ENCODE peak calls at places on chromosomes 16 and 17, in four cellular contexts. V, B, G and I are unnamed samples.

GRCh38 chr17:75480281-75480680 is 23.8 kb downstream of the TMEM94 start:
- DNase-seq in V (no peak), B (no peak), G (no peak), I (no peak)

GRCh38 chr17:37519241-37519985 is 29.7 kb downstream of the DUSP14 start:
- DNase-seq in V (no peak), B (peak; percentile 80), G (no peak), I (no peak)

GRCh38 chr16:89565256-89565505 is 4.7 kb downstream of the RPL13 start:
- DNase-seq in V (no peak), B (no peak), G (peak; percentile 60), I (no peak)

GRCh38 chr17:31915456-31916100 is 14.1 kb upstream of the UTP6 start:
- DNase-seq in V (no peak), B (peak; percentile 36), G (no peak), I (no peak)

GRCh38 chr16:66964049-66964448 is 3.0 kb downstream of the CES3 start:
- DNase-seq in V (no peak), B (no peak), G (no peak), I (no peak)

GRCh38 chr17:41773190-41773588 is 13.3 kb downstream of the JUP start:
- DNase-seq in V (peak; percentile 89), B (peak; percentile 92), G (peak; percentile 93), I (peak; percentile 93)

GRCh38 chr17:45019177-45019711 is 32.2 kb downstream of the DCAKD start:
- DNase-seq in V (no peak), B (peak; percentile 39), G (peak; percentile 51), I (peak; percentile 81)

GRCh38 chr17:64331946-64332493 is 58.6 kb downstream of the PECAM1 start:
- DNase-seq in V (no peak), B (peak; percentile 30), G (no peak), I (no peak)

GRCh38 chr16:68607443-68607842 is 37.7 kb upstream of the CDH3 start:
- DNase-seq in V (no peak), B (no peak), G (no peak), I (no peak)

GRCh38 chr17:77933777-77934398 is 24.6 kb upstream of the TNRC6C start:
- DNase-seq in V (no peak), B (no peak), G (no peak), I (no peak)

GRCh38 chr17:68509151-68510057 is 2.8 kb upstream of the PRKAR1A start:
- DNase-seq in V (no peak), B (no peak), G (peak; percentile 58), I (no peak)

GRCh38 chr17:33112763-33113162 is 121.1 kb downstream of the SPACA3 start:
- DNase-seq in V (peak; percentile 16), B (peak; percentile 81), G (no peak), I (peak; percentile 7)

GRCh38 chr16:89920723-89921122 is 2.1 kb downstream of the MC1R start:
- DNase-seq in V (no peak), B (peak; percentile 72), G (no peak), I (no peak)

GRCh38 chr17:63772801-63773271 is 561 bp downstream of the CCDC47 start:
- DNase-seq in V (no peak), B (peak; percentile 45), G (peak; percentile 13), I (no peak)

GRCh38 chr17:75856062-75856681 is 1.0 kb upstream of the WBP2 start:
- DNase-seq in V (no peak), B (no peak), G (peak; percentile 51), I (no peak)

GRCh38 chr16:46929378-46930332 is 43.8 kb downstream of the DNAJA2 start:
- DNase-seq in V (no peak), B (peak; percentile 29), G (peak; percentile 73), I (peak; percentile 67)

GRCh38 chr16:27398894-27399853 is 2.8 kb upstream of the IL21R start:
- DNase-seq in V (no peak), B (no peak), G (no peak), I (no peak)

GRCh38 chr17:75350706-75351105 is 54.8 kb downstream of the GRB2 start:
- DNase-seq in V (no peak), B (no peak), G (no peak), I (no peak)

GRCh38 chr16:66304151-66304550 is 62.3 kb upstream of the CDH5 start:
- DNase-seq in V (no peak), B (no peak), G (no peak), I (no peak)

GRCh38 chr17:56317351-56318208 is 164.3 kb downstream of the ANKFN1 start:
- DNase-seq in V (no peak), B (peak; percentile 6), G (no peak), I (no peak)

GRCh38 chr16:82298472-82298871 is 128.4 kb upstream of the MPHOSPH6 start:
- DNase-seq in V (no peak), B (no peak), G (no peak), I (no peak)

GRCh38 chr17:7311110-7311698 is 3.8 kb downstream of the EIF5A start:
- DNase-seq in V (no peak), B (no peak), G (no peak), I (no peak)

GRCh38 chr16:56372013-56372634 is 53.2 kb downstream of the AMFR start:
- DNase-seq in V (no peak), B (no peak), G (no peak), I (no peak)

GRCh38 chr16:70752381-70752780 is 48.6 kb downstream of the VAC14 start:
- DNase-seq in V (no peak), B (no peak), G (no peak), I (no peak)

GRCh38 chr17:29293890-29294579 is at the start of gene NUFIP2:
- DNase-seq in V (peak; percentile 83), B (peak; percentile 97), G (peak; percentile 100), I (peak; percentile 99)

GRCh38 chr17:66837883-66838665 is 3.2 kb downstream of the CACNG5 start:
- DNase-seq in V (no peak), B (no peak), G (no peak), I (no peak)

GRCh38 chr17:66840061-66840460 is 5.1 kb downstream of the CACNG5 start:
- DNase-seq in V (no peak), B (no peak), G (no peak), I (no peak)

GRCh38 chr17:66841744-66842143 is 6.8 kb downstream of the CACNG5 start:
- DNase-seq in V (no peak), B (no peak), G (no peak), I (no peak)

GRCh38 chr17:66841328-66841727 is 6.4 kb downstream of the CACNG5 start:
- DNase-seq in V (no peak), B (no peak), G (no peak), I (no peak)

GRCh38 chr17:66839616-66840015 is 4.7 kb downstream of the CACNG5 start:
- DNase-seq in V (no peak), B (no peak), G (no peak), I (no peak)
- H3K27me3 ChIP-seq in V (peaks cover 21% of the 10 kb centered on the region), B (peaks cover 24% of the 10 kb centered on the region), G (peaks cover 34% of the 10 kb centered on the region), I (peaks cover 31% of the 10 kb centered on the region)

DNA sequence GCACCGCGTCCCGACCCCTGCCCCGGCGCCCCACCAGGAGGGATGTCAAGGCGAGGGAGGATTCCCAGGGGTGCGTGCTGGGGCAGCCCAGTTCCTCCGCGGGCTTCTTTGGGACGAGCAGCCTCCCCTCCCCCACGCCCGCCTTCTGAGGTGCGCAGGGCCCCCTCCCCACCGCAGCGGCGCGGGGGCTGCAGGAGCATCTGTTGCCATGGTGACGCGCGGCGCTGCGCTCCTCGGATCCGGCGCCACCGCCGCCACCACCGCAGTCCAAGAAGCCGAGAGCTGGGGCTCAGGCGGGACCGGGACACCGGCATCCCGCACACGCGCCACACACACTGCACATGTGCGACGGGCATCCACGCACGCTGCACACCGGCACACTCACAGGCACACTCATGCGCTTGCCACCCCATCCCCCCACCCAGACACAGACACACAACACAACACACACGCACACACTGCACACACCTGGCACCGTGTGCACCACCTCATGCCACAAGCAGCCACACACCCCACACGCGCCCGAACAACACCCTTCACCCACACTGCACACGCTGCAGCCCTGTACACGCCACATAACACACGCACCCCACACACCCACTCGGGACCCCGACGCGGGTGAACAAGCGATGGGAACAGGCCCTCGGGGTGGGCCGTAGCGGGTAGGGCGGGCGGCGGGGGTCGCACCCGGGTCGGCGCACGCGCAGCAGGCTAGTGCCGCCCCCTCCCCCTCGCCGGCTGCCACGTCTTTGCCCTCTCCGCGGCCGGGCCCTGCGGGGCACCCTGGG is 17.0 kb downstream of the ENPP7 start:
- DNase-seq in V (no peak), B (no peak), G (no peak), I (peak; percentile 46)
- H3K27me3 ChIP-seq in V (peaks cover 49% of the 10 kb centered on the region), B (peaks cover 28% of the 10 kb centered on the region), G (peaks cover 84% of the 10 kb centered on the region), I (peaks cover 43% of the 10 kb centered on the region)

DNA sequence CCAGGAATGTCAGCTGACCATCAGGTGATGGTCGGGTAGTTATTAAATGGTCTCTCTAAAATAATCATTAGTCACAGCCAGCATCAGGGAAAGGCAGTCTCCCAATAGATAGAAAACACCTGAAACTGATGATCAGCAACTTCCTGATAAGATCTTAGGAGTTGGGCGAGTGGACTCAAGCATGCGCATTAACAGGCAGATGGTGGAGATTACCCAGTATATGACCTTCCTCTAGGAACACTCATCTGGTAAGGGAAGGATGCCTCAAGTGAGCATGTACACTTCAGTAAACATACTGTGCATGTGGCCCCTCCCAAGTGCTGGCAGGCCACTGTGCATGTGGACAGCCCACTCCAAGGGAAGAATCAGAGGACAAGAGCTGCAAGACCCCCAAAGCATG is 106.0 kb downstream of the ABCC12 start:
- DNase-seq in V (no peak), B (no peak), G (no peak), I (no peak)
- H3K27me3 ChIP-seq in V (no peaks in the 10 kb centered on the region), B (peaks cover 3% of the 10 kb centered on the region), G (peaks cover 26% of the 10 kb centered on the region), I (peaks cover 15% of the 10 kb centered on the region)

GRCh38 chr17:14298221-14298994 is 2.5 kb upstream of the HS3ST3B1 start:
- DNase-seq in V (no peak), B (no peak), G (no peak), I (no peak)
- H3K27me3 ChIP-seq in V (peaks cover 5% of the 10 kb centered on the region), B (no peaks in the 10 kb centered on the region), G (peaks cover 96% of the 10 kb centered on the region), I (peaks cover 66% of the 10 kb centered on the region)

GRCh38 chr17:74015316-74015715 is 188.2 kb upstream of the RPL38 start:
- DNase-seq in V (no peak), B (no peak), G (no peak), I (no peak)

GRCh38 chr17:74011963-74012362 is 191.5 kb upstream of the RPL38 start:
- DNase-seq in V (no peak), B (no peak), G (no peak), I (peak; percentile 28)

GRCh38 chr17:74016504-74016903 is 187.0 kb upstream of the RPL38 start:
- DNase-seq in V (no peak), B (no peak), G (no peak), I (no peak)

GRCh38 chr17:74010903-74011302 is 192.6 kb upstream of the RPL38 start:
- DNase-seq in V (no peak), B (no peak), G (no peak), I (no peak)

DNA sequence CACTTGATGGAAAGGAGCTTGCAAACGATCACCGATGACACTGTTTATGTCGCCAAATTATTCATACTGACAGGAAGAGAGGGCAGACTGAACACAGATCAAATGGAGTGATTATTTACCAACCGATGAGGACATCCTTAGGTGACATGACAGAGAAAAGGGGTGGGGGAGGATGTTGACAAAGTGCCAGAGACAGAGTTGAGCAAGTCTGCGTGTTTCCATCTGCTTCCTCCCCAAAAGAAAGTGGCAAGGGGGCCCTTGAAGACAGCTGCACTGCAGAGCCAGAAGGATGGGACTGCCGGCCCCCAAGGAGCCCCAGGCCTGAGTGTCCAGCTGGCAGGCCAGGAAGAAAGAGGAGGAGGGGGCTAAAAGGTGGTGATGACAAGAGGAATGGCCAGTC is 191.0 kb upstream of the RPL38 start:
- DNase-seq in V (no peak), B (no peak), G (no peak), I (no peak)
- H3K27me3 ChIP-seq in V (peaks cover 4% of the 10 kb centered on the region), B (no peaks in the 10 kb centered on the region), G (peaks cover 16% of the 10 kb centered on the region), I (no peaks in the 10 kb centered on the region)

DNA sequence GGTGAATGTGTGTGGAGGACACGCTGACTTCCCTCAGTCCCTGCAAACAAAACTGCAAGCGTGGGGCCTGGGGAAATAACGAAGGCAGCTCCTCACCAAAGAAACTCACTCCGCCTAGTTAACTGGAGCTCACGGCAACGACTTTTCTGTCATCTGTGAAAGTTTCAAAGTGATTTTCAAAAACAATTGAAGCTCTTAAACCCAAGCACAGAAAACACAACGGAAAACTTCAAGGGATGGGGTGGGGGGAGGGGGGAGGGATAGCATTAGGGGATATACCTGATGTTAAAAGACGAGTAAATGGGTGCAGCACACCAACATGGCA is 3.2 kb upstream of the GNG13 start:
- DNase-seq in V (no peak), B (no peak), G (no peak), I (no peak)
- H3K27me3 ChIP-seq in V (peaks cover 55% of the 10 kb centered on the region), B (peaks cover 19% of the 10 kb centered on the region), G (peaks cover 58% of the 10 kb centered on the region), I (peaks cover 50% of the 10 kb centered on the region)